ENCODE peak calls at places on chromosomes 6 and 20, in five cellular contexts. J is pancreas, N is heart left ventricle, G is A549, K is upper lobe of right lung. I is an unnamed sample. For H3K4me1, the result is how much of the 10 kb centered on the place peaks cover.

GRCh38 chr6:98020222-98020621 is 737.2 kb upstream of the MMS22L start:
- DNase-seq in J (no peak), N (no peak), G (no peak), K (no peak), I (no peak)

GRCh38 chr6:2531426-2532208 is 219.1 kb downstream of the MYLK4 start:
- DNase-seq in J (no peak), N (no peak), G (no peak), K (no peak), I (no peak)

GRCh38 chr20:21622097-21622496 is 83.4 kb upstream of the PAX1 start:
- DNase-seq in J (no peak), N (no peak), G (no peak), K (no peak), I (no peak)

GRCh38 chr6:125843593-125843992 is 52.8 kb downstream of the NCOA7 start:
- DNase-seq in J (no peak), N (no peak), G (no peak), K (no peak), I (no peak)

GRCh38 chr6:63652980-63653379 is 17.4 kb downstream of the PHF3 start:
- DNase-seq in J (no peak), N (no peak), G (no peak), K (no peak), I (no peak)

GRCh38 chr6:41785254-41785653 is 2.2 kb upstream of the TOMM6 start:
- DNase-seq in J (no peak), N (no peak), G (no peak), K (no peak), I (no peak)

GRCh38 chr6:157853902-157854481 is 30.9 kb downstream of the SNX9 start:
- DNase-seq in J (no peak), N (no peak), G (no peak), K (no peak), I (no peak)

GRCh38 chr6:151389640-151390275 is 1.6 kb downstream of the ZBTB2 start:
- DNase-seq in J (no peak), N (peak), G (no peak), K (peak), I (peak)

GRCh38 chr6:26230336-26230735 is 134.7 kb upstream of the BTN3A2 start:
- DNase-seq in J (no peak), N (no peak), G (no peak), K (no peak), I (no peak)

GRCh38 chr6:118843685-118844390 is 50.1 kb upstream of the ASF1A start:
- DNase-seq in J (no peak), N (no peak), G (no peak), K (no peak), I (no peak)

GRCh38 chr6:36200154-36200891 is 3.8 kb downstream of the BRPF3 start:
- DNase-seq in J (no peak), N (no peak), G (no peak), K (no peak), I (no peak)

GRCh38 chr20:4713401-4713800 is 8.3 kb upstream of the PRND start:
- DNase-seq in J (no peak), N (no peak), G (peak), K (no peak), I (no peak)

GRCh38 chr6:70538364-70538763 is 28.4 kb upstream of the SDHAF4 start:
- DNase-seq in J (no peak), N (no peak), G (no peak), K (no peak), I (no peak)

GRCh38 chr6:125789576-125790402 is 971 bp upstream of the NCOA7 start:
- DNase-seq in J (peak), N (no peak), G (peak), K (peak), I (peak)

GRCh38 chr6:112338310-112338709 is 8.8 kb upstream of the RFPL4B start:
- DNase-seq in J (no peak), N (no peak), G (no peak), K (no peak), I (no peak)

GRCh38 chr6:163367388-163368183 is 46.9 kb upstream of the QKI start:
- DNase-seq in J (no peak), N (no peak), G (no peak), K (peak), I (peak)

GRCh38 chr20:31485450-31486339 is 10.6 kb downstream of the REM1 start:
- DNase-seq in J (no peak), N (peak), G (no peak), K (peak), I (peak)

GRCh38 chr6:16437984-16438383 is 199.6 kb downstream of the GMPR start:
- DNase-seq in J (no peak), N (no peak), G (no peak), K (no peak), I (no peak)

GRCh38 chr20:44187763-44188709 is 1.0 kb upstream of the JPH2 start:
- DNase-seq in J (no peak), N (no peak), G (no peak), K (no peak), I (no peak)

GRCh38 chr6:99121748-99122147 is 174.0 kb upstream of the FBXL4 start:
- DNase-seq in J (no peak), N (no peak), G (no peak), K (no peak), I (no peak)

GRCh38 chr6:86017236-86017635 is 374.6 kb upstream of the SYNCRIP start:
- DNase-seq in J (no peak), N (no peak), G (no peak), K (no peak), I (no peak)

GRCh38 chr6:19804362-19805145 is 32.6 kb upstream of the ID4 start:
- DNase-seq in J (peak), N (peak), G (peak), K (peak), I (peak)

GRCh38 chr6:444653-445275 is 53.2 kb downstream of the IRF4 start:
- DNase-seq in J (no peak), N (no peak), G (no peak), K (peak), I (no peak)

GRCh38 chr20:9093203-9093962 is 24.5 kb downstream of the PLCB4 start:
- DNase-seq in J (no peak), N (no peak), G (no peak), K (no peak), I (no peak)

GRCh38 chr20:48761023-48761785 is 66.6 kb downstream of the PREX1 start:
- DNase-seq in J (no peak), N (peak), G (no peak), K (no peak), I (peak)

GRCh38 chr20:55579802-55580201 is 425.5 kb downstream of the CBLN4 start:
- DNase-seq in J (no peak), N (no peak), G (no peak), K (no peak), I (no peak)

GRCh38 chr20:52190437-52191131 is 995 bp downstream of the ZFP64 start:
- DNase-seq in J (peak), N (no peak), G (peak), K (no peak), I (no peak)

GRCh38 chr6:90190181-90190580 is 106.5 kb downstream of the BACH2 start:
- DNase-seq in J (no peak), N (no peak), G (no peak), K (no peak), I (no peak)
- H3K4me1 ChIP-seq in J (under half), N (under half), G (under half), K (under half), I (under half)

DNA sequence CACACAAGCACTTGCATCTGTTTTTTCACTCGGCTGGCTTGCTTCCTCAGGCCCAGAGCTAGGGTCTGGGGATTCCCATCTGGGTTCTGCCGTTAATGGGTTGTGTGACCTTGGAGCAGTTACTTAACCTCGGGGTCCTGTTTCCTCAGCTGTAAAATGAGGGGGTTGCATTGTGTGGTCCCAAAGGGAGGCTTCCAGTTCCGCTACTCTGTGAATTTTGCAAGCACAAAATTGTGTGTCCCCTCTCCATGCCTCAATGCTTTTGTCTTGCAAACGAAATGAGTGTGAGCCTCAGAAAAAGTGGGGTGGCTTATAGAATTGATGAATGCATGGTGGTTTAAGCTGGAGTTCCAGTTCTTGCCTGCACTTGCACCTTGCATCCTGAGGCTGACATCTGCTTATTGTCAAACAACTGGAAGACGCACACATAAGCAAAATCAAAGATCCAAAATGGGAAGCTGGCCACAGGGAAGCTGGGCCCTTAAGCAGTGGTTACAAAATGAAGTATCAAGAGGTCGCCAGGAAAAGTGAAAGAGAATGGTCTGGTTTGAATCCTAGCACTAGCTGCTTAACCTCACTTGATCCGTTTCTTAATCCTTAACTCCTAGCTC is 490.5 kb downstream of the DHX35 start:
- DNase-seq in J (no peak), N (no peak), G (no peak), K (no peak), I (no peak)
- H3K27ac ChIP-seq in J (no peak), N (no peak), G (no peak), K (no peak), I (no peak)

GRCh38 chr20:62546606-62547005 is 70.8 kb upstream of the GATA5 start:
- DNase-seq in J (no peak), N (no peak), G (no peak), K (no peak), I (no peak)

GRCh38 chr20:62545901-62546525 is 70.2 kb upstream of the GATA5 start:
- DNase-seq in J (no peak), N (no peak), G (no peak), K (no peak), I (no peak)

GRCh38 chr20:62544505-62545055 is 68.8 kb upstream of the GATA5 start:
- DNase-seq in J (no peak), N (no peak), G (no peak), K (no peak), I (no peak)

GRCh38 chr20:62543470-62544302 is 67.9 kb upstream of the GATA5 start:
- DNase-seq in J (no peak), N (no peak), G (no peak), K (no peak), I (no peak)

DNA sequence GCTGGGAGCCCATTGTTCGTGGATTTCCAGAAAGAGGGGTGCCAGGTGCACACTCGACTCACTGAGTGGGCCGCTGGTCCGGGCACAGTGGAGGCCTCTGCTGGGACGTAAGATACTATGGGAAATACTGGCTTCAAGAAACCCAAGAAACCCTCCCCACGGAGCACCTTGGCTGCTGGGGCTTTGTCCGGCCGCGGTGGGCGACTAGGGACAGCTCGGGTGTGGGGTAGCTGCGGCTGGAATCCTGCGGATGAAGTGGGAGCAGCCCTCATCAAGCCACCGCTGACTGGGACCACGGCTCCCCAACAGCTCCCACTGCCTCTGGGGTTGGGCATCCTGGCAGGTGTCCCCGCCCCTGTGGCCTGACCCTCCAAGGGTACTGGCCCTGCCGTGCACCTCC is 69.5 kb upstream of the GATA5 start:
- DNase-seq in J (no peak), N (no peak), G (no peak), K (no peak), I (no peak)
- TF ChIP-seq CTCF in J (no peak), N (no peak), G (no peak), K (no peak), I (no peak)

GRCh38 chr20:25493748-25494505 is 86.5 kb downstream of the GINS1 start:
- DNase-seq in J (no peak), N (peak), G (no peak), K (no peak), I (no peak)
- H3K4me1 ChIP-seq in J (under half), N (under half), G (under half), K (under half), I (under half)